ENCODE peak calls at places on chromosomes 12 and 14, in four cellular contexts. L, W, I and M are unnamed samples.

GRCh38 chr14:68894802-68895201 is 84.3 kb downstream of the ACTN1 start:
- DNase-seq in L (no peak), W (no peak), I (no peak), M (no peak)

GRCh38 chr14:61564623-61565091 is 130.7 kb upstream of the HIF1A start:
- DNase-seq in L (peak), W (no peak), I (no peak), M (no peak)

GRCh38 chr12:14841761-14842160 is 1.6 kb downstream of the ART4 start:
- DNase-seq in L (peak), W (no peak), I (no peak), M (no peak)

GRCh38 chr12:129530517-129530916 is 373.3 kb downstream of the TMEM132D start:
- DNase-seq in L (no peak), W (no peak), I (no peak), M (no peak)

GRCh38 chr14:50823763-50824636 is 7.0 kb downstream of the NIN start:
- DNase-seq in L (no peak), W (peak), I (no peak), M (no peak)

GRCh38 chr14:55077691-55078151 is 26.3 kb downstream of the MAPK1IP1L start:
- DNase-seq in L (no peak), W (no peak), I (no peak), M (no peak)

GRCh38 chr14:59918824-59919581 is 941 bp upstream of the LRRC9 start:
- DNase-seq in L (peak), W (peak), I (no peak), M (peak)

GRCh38 chr14:66380143-66380542 is 106.0 kb upstream of the CCDC196 start:
- DNase-seq in L (no peak), W (no peak), I (no peak), M (no peak)

GRCh38 chr14:100381386-100382105 is 58.4 kb downstream of the SLC25A47 start:
- DNase-seq in L (no peak), W (no peak), I (no peak), M (no peak)

GRCh38 chr12:74646831-74647230 is 109.2 kb downstream of the ATXN7L3B start:
- DNase-seq in L (no peak), W (no peak), I (no peak), M (no peak)

GRCh38 chr14:75831971-75832370 is 149.8 kb downstream of the TGFB3 start:
- DNase-seq in L (no peak), W (no peak), I (no peak), M (no peak)

GRCh38 chr14:20723458-20723857 is 22.2 kb upstream of the EDDM3A start:
- DNase-seq in L (no peak), W (no peak), I (no peak), M (no peak)

GRCh38 chr14:93994919-93995682 is 2.0 kb upstream of the CCDC197 start:
- DNase-seq in L (peak), W (no peak), I (peak), M (peak)